ENCODE peak calls at places on chromosomes 2 and 18, in eight cellular contexts. One of them, this sample, is unnamed.

GRCh38 chr18:57959278-57959677 is 84.7 kb upstream of the NEDD4L start:
- DNase-seq in GM23248: peak; percentile 78
- DNase-seq in cardiac muscle cell: peak; percentile 56
- DNase-seq in progenitor cell of endocrine pancreas: no peak
- DNase-seq in non-pigmented ciliary epithelial cell: peak; percentile 17
- DNase-seq in HTR-8/SVneo: peak; percentile 29
- DNase-seq in GM13976: peak; percentile 43
- DNase-seq in NCI-H2029 treated with DMSO at 0.1 percent for 48 hours: no peak
- DNase-seq in this sample: no peak

GRCh38 chr2:56047136-56047535 is 123.6 kb upstream of the EFEMP1 start:
- DNase-seq in GM23248: no peak
- DNase-seq in cardiac muscle cell: no peak
- DNase-seq in progenitor cell of endocrine pancreas: no peak
- DNase-seq in non-pigmented ciliary epithelial cell: no peak
- DNase-seq in HTR-8/SVneo: no peak
- DNase-seq in GM13976: no peak
- DNase-seq in NCI-H2029 treated with DMSO at 0.1 percent for 48 hours: peak; percentile 42
- DNase-seq in this sample: no peak

GRCh38 chr2:215751200-215751910 is 262.0 kb downstream of the MREG start:
- DNase-seq in GM23248: peak; percentile 95
- DNase-seq in cardiac muscle cell: peak; percentile 78
- DNase-seq in progenitor cell of endocrine pancreas: no peak
- DNase-seq in non-pigmented ciliary epithelial cell: peak; percentile 93
- DNase-seq in HTR-8/SVneo: peak; percentile 18
- DNase-seq in GM13976: no peak
- DNase-seq in NCI-H2029 treated with DMSO at 0.1 percent for 48 hours: no peak
- DNase-seq in this sample: no peak

GRCh38 chr2:96823203-96823602 is 7.1 kb downstream of the CNNM3 start:
- DNase-seq in GM23248: no peak
- DNase-seq in cardiac muscle cell: no peak
- DNase-seq in progenitor cell of endocrine pancreas: no peak
- DNase-seq in non-pigmented ciliary epithelial cell: no peak
- DNase-seq in HTR-8/SVneo: no peak
- DNase-seq in GM13976: no peak
- DNase-seq in NCI-H2029 treated with DMSO at 0.1 percent for 48 hours: no peak
- DNase-seq in this sample: no peak

GRCh38 chr2:20042531-20042930 is 8.9 kb downstream of the LAPTM4A start:
- DNase-seq in GM23248: peak; percentile 52
- DNase-seq in cardiac muscle cell: peak; percentile 60
- DNase-seq in progenitor cell of endocrine pancreas: no peak
- DNase-seq in non-pigmented ciliary epithelial cell: no peak
- DNase-seq in HTR-8/SVneo: no peak
- DNase-seq in GM13976: no peak
- DNase-seq in NCI-H2029 treated with DMSO at 0.1 percent for 48 hours: no peak
- DNase-seq in this sample: no peak

GRCh38 chr2:231665208-231665921 is 43.0 kb upstream of the PTMA start:
- DNase-seq in GM23248: no peak
- DNase-seq in cardiac muscle cell: no peak
- DNase-seq in progenitor cell of endocrine pancreas: no peak
- DNase-seq in non-pigmented ciliary epithelial cell: no peak
- DNase-seq in HTR-8/SVneo: no peak
- DNase-seq in GM13976: no peak
- DNase-seq in NCI-H2029 treated with DMSO at 0.1 percent for 48 hours: no peak
- DNase-seq in this sample: no peak

GRCh38 chr2:112985090-112985489 is 7.3 kb downstream of the IL36G start:
- DNase-seq in GM23248: no peak
- DNase-seq in cardiac muscle cell: no peak
- DNase-seq in progenitor cell of endocrine pancreas: no peak
- DNase-seq in non-pigmented ciliary epithelial cell: no peak
- DNase-seq in HTR-8/SVneo: no peak
- DNase-seq in GM13976: no peak
- DNase-seq in NCI-H2029 treated with DMSO at 0.1 percent for 48 hours: no peak
- DNase-seq in this sample: no peak

GRCh38 chr18:11047817-11048216 is 101.6 kb downstream of the PIEZO2 start:
- DNase-seq in GM23248: no peak
- DNase-seq in cardiac muscle cell: no peak
- DNase-seq in progenitor cell of endocrine pancreas: no peak
- DNase-seq in non-pigmented ciliary epithelial cell: no peak
- DNase-seq in HTR-8/SVneo: no peak
- DNase-seq in GM13976: no peak
- DNase-seq in NCI-H2029 treated with DMSO at 0.1 percent for 48 hours: no peak
- DNase-seq in this sample: no peak

GRCh38 chr2:198916548-198916947 is 541.2 kb downstream of the SATB2 start:
- DNase-seq in GM23248: no peak
- DNase-seq in cardiac muscle cell: no peak
- DNase-seq in progenitor cell of endocrine pancreas: no peak
- DNase-seq in non-pigmented ciliary epithelial cell: no peak
- DNase-seq in HTR-8/SVneo: no peak
- DNase-seq in GM13976: no peak
- DNase-seq in NCI-H2029 treated with DMSO at 0.1 percent for 48 hours: no peak
- DNase-seq in this sample: no peak

GRCh38 chr18:10840768-10841167 is 308.6 kb downstream of the PIEZO2 start:
- DNase-seq in GM23248: no peak
- DNase-seq in cardiac muscle cell: peak; percentile 73
- DNase-seq in progenitor cell of endocrine pancreas: no peak
- DNase-seq in non-pigmented ciliary epithelial cell: no peak
- DNase-seq in HTR-8/SVneo: no peak
- DNase-seq in GM13976: no peak
- DNase-seq in NCI-H2029 treated with DMSO at 0.1 percent for 48 hours: no peak
- DNase-seq in this sample: no peak

GRCh38 chr18:32177530-32177929 is 12.3 kb upstream of the MEP1B start:
- DNase-seq in GM23248: no peak
- DNase-seq in cardiac muscle cell: no peak
- DNase-seq in progenitor cell of endocrine pancreas: no peak
- DNase-seq in non-pigmented ciliary epithelial cell: no peak
- DNase-seq in HTR-8/SVneo: no peak
- DNase-seq in GM13976: no peak
- DNase-seq in NCI-H2029 treated with DMSO at 0.1 percent for 48 hours: peak; percentile 41
- DNase-seq in this sample: no peak

GRCh38 chr2:74391580-74392448 is 11.7 kb upstream of the DCTN1 start:
- DNase-seq in GM23248: peak; percentile 92
- DNase-seq in cardiac muscle cell: peak; percentile 94
- DNase-seq in progenitor cell of endocrine pancreas: peak; percentile 92
- DNase-seq in non-pigmented ciliary epithelial cell: no peak
- DNase-seq in HTR-8/SVneo: peak; percentile 88
- DNase-seq in GM13976: peak; percentile 95
- DNase-seq in NCI-H2029 treated with DMSO at 0.1 percent for 48 hours: peak; percentile 49
- DNase-seq in this sample: peak; percentile 76

GRCh38 chr2:30326497-30326896 is 95.2 kb downstream of the LBH start:
- DNase-seq in GM23248: no peak
- DNase-seq in cardiac muscle cell: no peak
- DNase-seq in progenitor cell of endocrine pancreas: no peak
- DNase-seq in non-pigmented ciliary epithelial cell: no peak
- DNase-seq in HTR-8/SVneo: no peak
- DNase-seq in GM13976: no peak
- DNase-seq in NCI-H2029 treated with DMSO at 0.1 percent for 48 hours: no peak
- DNase-seq in this sample: no peak

GRCh38 chr18:13141209-13141608 is 77.4 kb upstream of the LDLRAD4 start:
- DNase-seq in GM23248: peak; percentile 13
- DNase-seq in cardiac muscle cell: no peak
- DNase-seq in progenitor cell of endocrine pancreas: no peak
- DNase-seq in non-pigmented ciliary epithelial cell: no peak
- DNase-seq in HTR-8/SVneo: no peak
- DNase-seq in GM13976: no peak
- DNase-seq in NCI-H2029 treated with DMSO at 0.1 percent for 48 hours: no peak
- DNase-seq in this sample: no peak

GRCh38 chr2:150165988-150166965 is 321.2 kb downstream of the RND3 start:
- DNase-seq in GM23248: no peak
- DNase-seq in cardiac muscle cell: no peak
- DNase-seq in progenitor cell of endocrine pancreas: no peak
- DNase-seq in non-pigmented ciliary epithelial cell: no peak
- DNase-seq in HTR-8/SVneo: no peak
- DNase-seq in GM13976: no peak
- DNase-seq in NCI-H2029 treated with DMSO at 0.1 percent for 48 hours: no peak
- DNase-seq in this sample: no peak

GRCh38 chr2:100411841-100412292 is 5.6 kb downstream of the CHST10 start:
- DNase-seq in GM23248: no peak
- DNase-seq in cardiac muscle cell: no peak
- DNase-seq in progenitor cell of endocrine pancreas: no peak
- DNase-seq in non-pigmented ciliary epithelial cell: no peak
- DNase-seq in HTR-8/SVneo: no peak
- DNase-seq in GM13976: no peak
- DNase-seq in NCI-H2029 treated with DMSO at 0.1 percent for 48 hours: no peak
- DNase-seq in this sample: no peak